ENCODE peak calls at places on chromosomes 6 and 20, in four cellular contexts. O is endothelial cell, K is tibial artery, F is mucosa of descending colon. M is an unnamed sample.

GRCh38 chr6:149336529-149336928 is 19.0 kb downstream of the TAB2 start:
- DNase-seq in O (no peak), K (no peak), F (no peak), M (no peak)

GRCh38 chr6:44456070-44456965 is 68.8 kb downstream of the CDC5L start:
- DNase-seq in O (peak; percentile 51), K (no peak), F (no peak), M (no peak)

GRCh38 chr6:13614926-13615801 is at the start of gene NOL7:
- DNase-seq in O (peak; percentile 98), K (peak; percentile 98), F (peak; percentile 98), M (peak; percentile 98)

GRCh38 chr6:85585741-85586140 is 7.9 kb downstream of the SNX14 start:
- DNase-seq in O (no peak), K (no peak), F (no peak), M (no peak)

GRCh38 chr6:164640946-164641345 is 668.5 kb downstream of the C6orf118 start:
- DNase-seq in O (no peak), K (no peak), F (no peak), M (no peak)

GRCh38 chr20:51311636-51312479 is 230.7 kb downstream of the NFATC2 start:
- DNase-seq in O (no peak), K (no peak), F (no peak), M (no peak)

GRCh38 chr6:33746651-33747100 is at the start of gene IP6K3:
- DNase-seq in O (no peak), K (no peak), F (no peak), M (no peak)

GRCh38 chr6:149414009-149414408 is 13.9 kb downstream of the SUMO4 start:
- DNase-seq in O (no peak), K (no peak), F (no peak), M (no peak)

GRCh38 chr6:4946521-4946920 is 57.3 kb downstream of the RPP40 start:
- DNase-seq in O (no peak), K (no peak), F (no peak), M (no peak)

GRCh38 chr6:167645383-167645782 is 181.3 kb upstream of the AFDN start:
- DNase-seq in O (no peak), K (no peak), F (no peak), M (no peak)

GRCh38 chr6:113385020-113385431 is 472.1 kb upstream of the MARCKS start:
- DNase-seq in O (no peak), K (no peak), F (no peak), M (no peak)

GRCh38 chr6:3928111-3928510 is 78.9 kb downstream of the FAM50B start:
- DNase-seq in O (no peak), K (no peak), F (no peak), M (no peak)

GRCh38 chr20:6746901-6747609 is 20.4 kb upstream of the BMP2 start:
- DNase-seq in O (peak; percentile 9), K (no peak), F (no peak), M (no peak)

GRCh38 chr6:39907871-39908575 is 26.2 kb downstream of the MOCS1 start:
- DNase-seq in O (no peak), K (peak; percentile 31), F (no peak), M (no peak)

GRCh38 chr20:10982692-10983091 is 308.9 kb upstream of the JAG1 start:
- DNase-seq in O (no peak), K (peak; percentile 82), F (no peak), M (no peak)

GRCh38 chr6:36716476-36717093 is 19.0 kb downstream of the RAB44 start:
- DNase-seq in O (no peak), K (peak; percentile 57), F (no peak), M (no peak)

GRCh38 chr6:26571592-26572296 is 25.0 kb upstream of the ABT1 start:
- DNase-seq in O (peak; percentile 66), K (peak; percentile 71), F (no peak), M (no peak)

GRCh38 chr6:165417298-165417865 is 108.0 kb upstream of the C6orf118 start:
- DNase-seq in O (no peak), K (no peak), F (no peak), M (no peak)

GRCh38 chr6:134303903-134304302 is 14.0 kb downstream of the SGK1 start:
- DNase-seq in O (no peak), K (no peak), F (no peak), M (no peak)

GRCh38 chr20:41142914-41143313 is 5.6 kb downstream of the PLCG1 start:
- DNase-seq in O (no peak), K (peak; percentile 48), F (no peak), M (no peak)

GRCh38 chr20:33947709-33948295 is 45.9 kb upstream of the RALY start:
- DNase-seq in O (peak; percentile 58), K (no peak), F (no peak), M (no peak)

GRCh38 chr6:46949662-46950280 is 28.0 kb upstream of the ADGRF5 start:
- DNase-seq in O (no peak), K (peak; percentile 71), F (peak; percentile 78), M (no peak)

GRCh38 chr20:57089701-57090144 is 176.7 kb downstream of the BMP7 start:
- DNase-seq in O (peak; percentile 93), K (no peak), F (peak; percentile 68), M (peak; percentile 89)

GRCh38 chr6:4506221-4506620 is 270.0 kb upstream of the CDYL start:
- DNase-seq in O (no peak), K (no peak), F (no peak), M (no peak)

GRCh38 chr6:169864148-169865030 is 113.0 kb downstream of the ERMARD start:
- DNase-seq in O (no peak), K (no peak), F (no peak), M (no peak)

GRCh38 chr6:6680524-6680923 is 92.0 kb downstream of the LY86 start:
- DNase-seq in O (no peak), K (no peak), F (no peak), M (no peak)

GRCh38 chr20:739736-740135 is 28.6 kb downstream of the SLC52A3 start:
- DNase-seq in O (no peak), K (no peak), F (no peak), M (no peak)

M was measured in progenitor cell of endocrine pancreas.